ENCODE peak calls at places on chromosome 22, in four cellular contexts. A is spleen, U is mucosa of descending colon, D is left ventricle myocardium inferior. I is an unnamed sample. For H3K9me3, the result is how much of the 10 kb centered on the place peaks cover.

GRCh38 chr22:35971418-35972119 is 57.1 kb downstream of the RBFOX2 start:
- DNase-seq in A (no peak), U (no peak), D (no peak), I (no peak)

GRCh38 chr22:44538071-44538470 is 40.0 kb upstream of the RTL6 start:
- DNase-seq in U (no peak), D (no peak), A (no peak), I (no peak)

GRCh38 chr22:41998361-41999261 is at the start of gene WBP2NL:
- DNase-seq in D (peak), U (peak), A (peak), I (peak)

GRCh38 chr22:40128989-40129388 is 48.7 kb upstream of the TNRC6B start:
- DNase-seq in U (no peak), D (no peak), A (no peak), I (no peak)

GRCh38 chr22:42365337-42365865 is 66.8 kb downstream of the NFAM1 start:
- DNase-seq in U (no peak), A (no peak), D (no peak), I (no peak)

GRCh38 chr22:28034145-28034759 is 115.2 kb upstream of the PITPNB start:
- DNase-seq in D (no peak), U (no peak), A (peak), I (no peak)

GRCh38 chr22:19705181-19705934 is 8.9 kb upstream of the SEPTIN5 start:
- DNase-seq in D (no peak), U (no peak), A (peak), I (no peak)

GRCh38 chr22:18078329-18079041 is 695 bp downstream of the PEX26 start:
- DNase-seq in A (peak), U (peak), D (no peak), I (peak)

GRCh38 chr22:40218723-40219294 is 41.1 kb downstream of the TNRC6B start:
- DNase-seq in U (no peak), A (no peak), D (no peak), I (no peak)

GRCh38 chr22:23365961-23366360 is 185.7 kb downstream of the BCR start:
- DNase-seq in D (no peak), A (no peak), U (no peak), I (no peak)

GRCh38 chr22:38706101-38706884 is 549 bp downstream of the GTPBP1 start:
- DNase-seq in A (no peak), D (peak), U (peak), I (peak)

GRCh38 chr22:34858026-34858425 is 207.9 kb upstream of the ISX start:
- DNase-seq in A (no peak), U (no peak), D (no peak), I (no peak)

GRCh38 chr22:19062909-19063308 is 59.3 kb downstream of the DGCR2 start:
- DNase-seq in U (no peak), A (peak), D (no peak), I (no peak)

GRCh38 chr22:19755145-19755710 is 5.3 kb upstream of the TBX1 start:
- DNase-seq in D (no peak), A (no peak), U (no peak), I (no peak)

GRCh38 chr22:40889116-40889515 is 27.2 kb upstream of the DNAJB7 start:
- DNase-seq in D (no peak), U (no peak), A (no peak), I (no peak)

GRCh38 chr22:46589871-46590271 is 30.3 kb upstream of the GRAMD4 start:
- DNase-seq in U (peak), A (no peak), D (no peak), I (no peak)

DNA sequence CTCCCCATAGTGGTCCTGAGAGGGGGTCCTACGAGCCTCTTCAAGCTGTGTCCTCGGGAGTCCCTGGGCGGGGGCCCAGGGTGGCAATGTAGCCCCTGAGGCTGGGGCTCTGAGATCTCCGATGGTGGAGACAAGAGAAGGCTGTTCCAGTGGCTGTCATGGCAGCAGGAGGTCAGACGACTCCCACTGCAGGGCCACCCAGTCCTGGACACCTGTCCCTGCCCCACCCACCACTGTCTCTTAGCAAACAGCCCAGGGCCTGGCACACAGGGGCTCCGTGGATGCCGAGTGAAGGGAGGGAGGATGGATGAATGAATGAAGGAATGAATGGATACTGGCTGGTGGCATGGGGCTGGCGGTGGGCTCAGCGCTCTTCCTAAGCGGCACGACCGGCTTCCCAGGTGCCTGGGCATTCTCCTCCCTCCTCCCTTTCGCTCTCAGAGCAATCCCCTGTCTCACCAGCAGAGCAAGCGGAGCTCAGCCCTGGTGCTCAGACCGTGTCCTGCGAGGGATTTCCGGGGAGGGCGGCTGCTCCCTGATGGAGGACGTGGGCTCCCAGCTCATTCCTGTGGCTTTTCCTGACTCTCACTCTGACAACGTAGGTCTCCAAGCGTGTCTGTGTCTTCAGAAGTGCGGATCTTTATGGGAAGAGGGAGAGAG is 1272.7 kb downstream of the BRD1 start:
- DNase-seq in A (no peak), U (no peak), D (no peak), I (no peak)
- H3K9me3 ChIP-seq in A (under half), U (under half), D (under half), I (under half)

GRCh38 chr22:37486224-37486845 is at the start of gene MFNG:
- DNase-seq in A (peak), D (peak), U (peak), I (peak)
- TF ChIP-seq CTCF in A (no peak), D (no peak), U (no peak), I (no peak)

GRCh38 chr22:48635825-48636224 is 1191.8 kb downstream of the BRD1 start:
- DNase-seq in A (no peak), U (no peak), D (no peak), I (peak)

GRCh38 chr22:48633996-48634836 is 1193.5 kb downstream of the BRD1 start:
- DNase-seq in A (no peak), D (no peak), U (no peak), I (no peak)

GRCh38 chr22:48636746-48637145 is 1190.9 kb downstream of the BRD1 start:
- DNase-seq in D (no peak), A (no peak), U (no peak), I (no peak)

GRCh38 chr22:48637231-48637630 is 1190.4 kb downstream of the BRD1 start:
- DNase-seq in A (no peak), D (no peak), U (no peak), I (no peak)

DNA sequence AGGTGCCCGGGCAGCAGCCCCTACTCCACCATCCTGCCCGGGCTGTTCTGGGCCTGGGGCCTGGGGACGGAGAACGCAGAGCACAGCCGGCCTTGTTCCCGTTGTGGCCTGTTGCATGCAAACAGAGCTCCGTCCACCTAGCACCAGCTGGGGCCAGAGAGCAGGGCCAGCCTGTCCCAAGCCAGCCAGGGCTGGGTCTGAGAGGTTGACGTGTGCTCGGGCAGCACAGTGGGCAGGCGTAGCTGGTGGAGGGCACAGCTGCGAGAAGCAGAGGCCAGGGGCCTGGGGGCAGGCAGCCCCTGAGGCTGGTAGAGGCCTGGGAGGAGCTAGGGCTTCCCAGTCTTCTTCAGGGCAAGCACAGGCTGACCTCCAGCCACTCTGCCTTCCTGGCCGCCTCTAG is 1192.6 kb downstream of the BRD1 start:
- DNase-seq in U (no peak), D (no peak), A (no peak), I (no peak)
- H3K9me3 ChIP-seq in U (under half), D (under half), A (under half), I (under half)

DNA sequence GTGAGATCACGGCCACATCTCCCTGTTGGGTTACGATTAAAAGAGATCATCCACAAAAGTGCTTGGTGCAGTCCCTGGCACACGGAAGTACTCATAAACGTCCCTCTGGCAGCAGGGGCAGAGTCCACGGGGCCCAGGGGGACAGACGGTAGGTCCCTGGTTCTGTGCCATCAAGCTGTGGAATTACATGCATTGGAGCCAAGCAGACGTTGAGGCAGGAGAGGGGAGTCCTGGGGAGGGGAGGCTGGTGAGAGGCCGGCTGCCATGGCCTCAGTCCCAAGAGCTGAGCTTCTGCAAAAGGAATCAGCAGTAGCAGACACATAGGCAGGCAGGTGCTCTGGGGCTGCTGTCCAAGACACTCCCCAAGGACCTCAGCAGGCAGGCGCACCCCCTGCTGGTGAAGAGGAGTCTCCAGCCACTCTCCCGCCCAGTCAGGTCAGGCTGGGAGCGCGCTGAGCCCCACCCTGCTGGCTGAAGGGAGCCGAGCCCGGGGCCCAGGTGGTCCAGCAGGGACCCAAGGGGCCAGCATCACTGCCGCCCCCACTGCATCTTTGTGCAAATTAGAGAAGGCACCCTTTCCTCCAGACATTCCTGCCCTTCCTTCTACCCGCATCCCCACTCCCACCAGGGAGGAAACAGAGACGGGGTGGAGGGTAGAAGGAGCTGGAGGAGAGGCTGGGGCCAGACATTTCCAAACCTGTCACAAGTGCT is 7.6 kb upstream of the KCTD17 start:
- DNase-seq in U (peak), A (peak), D (peak), I (peak)
- TF ChIP-seq CTCF in U (peak), A (peak), D (peak), I (peak)

GRCh38 chr22:49284389-49284788 is 543.3 kb downstream of the BRD1 start:
- DNase-seq in A (peak), U (no peak), D (no peak), I (no peak)
- H3K9me3 ChIP-seq in A (under half), U (under half), D (under half), I (under half)

GRCh38 chr22:26671317-26672059 is 14.1 kb downstream of the MIAT start:
- DNase-seq in A (peak), U (peak), D (no peak), I (peak)

GRCh38 chr22:26670459-26670858 is 13.1 kb downstream of the MIAT start:
- DNase-seq in D (no peak), A (peak), U (no peak), I (no peak)

GRCh38 chr22:26667140-26667539 is 9.8 kb downstream of the MIAT start:
- DNase-seq in U (no peak), D (no peak), A (no peak), I (no peak)

GRCh38 chr22:26672060-26672471 is 14.7 kb downstream of the MIAT start:
- DNase-seq in A (peak), D (no peak), U (peak), I (no peak)

DNA sequence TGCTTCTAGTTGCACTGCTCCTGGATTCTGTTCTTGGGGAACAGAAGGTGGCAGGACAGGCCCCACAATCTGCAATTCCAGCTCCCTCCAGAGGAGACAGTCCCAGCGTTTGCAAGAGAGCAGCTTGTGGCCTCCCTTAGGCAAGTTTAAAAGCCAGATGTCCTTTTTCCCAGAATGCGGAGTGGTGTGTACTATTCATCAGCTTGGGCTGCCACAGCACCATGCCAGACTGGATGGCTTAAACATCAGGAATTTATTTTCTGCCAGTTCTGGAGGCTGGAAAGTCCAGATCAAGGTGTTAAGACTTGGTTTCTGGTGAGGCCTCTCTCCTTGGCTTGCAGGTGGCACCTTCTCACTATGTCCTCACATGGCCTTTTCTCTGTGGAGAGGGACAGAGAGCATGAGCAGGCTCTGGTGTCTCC is 11.7 kb downstream of the MIAT start:
- DNase-seq in D (no peak), U (no peak), A (peak), I (no peak)
- TF ChIP-seq CTCF in D (peak), U (no peak), A (peak), I (peak)

GRCh38 chr22:47943729-47944700 is 1181.6 kb downstream of the TBC1D22A start:
- DNase-seq in U (no peak), A (no peak), D (no peak), I (no peak)

GRCh38 chr22:47944941-47945340 is 1182.5 kb downstream of the TBC1D22A start:
- DNase-seq in A (no peak), U (no peak), D (no peak), I (no peak)

DNA sequence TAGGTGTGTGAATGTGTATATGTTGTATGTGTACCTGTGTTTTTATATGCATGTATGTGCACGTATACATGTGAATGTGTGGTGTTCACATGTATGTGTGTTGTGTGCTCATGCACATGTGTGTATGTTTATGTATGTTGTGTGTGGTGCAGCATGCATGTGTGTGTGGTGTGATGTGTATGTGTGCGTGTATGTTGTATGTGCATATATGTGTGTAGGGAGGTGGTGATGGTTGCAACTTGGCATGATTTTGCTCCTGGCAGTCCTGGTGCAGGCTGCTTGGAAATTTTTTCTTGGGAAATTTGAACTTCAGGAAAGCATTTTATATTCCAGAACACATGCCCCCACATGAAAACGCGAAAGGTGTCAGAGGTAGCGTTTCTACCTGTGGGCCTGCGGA is 1177.8 kb downstream of the TBC1D22A start:
- DNase-seq in A (no peak), D (no peak), U (no peak), I (no peak)
- H3K9me3 ChIP-seq in A (under half), D (under half), U (under half), I (under half)

GRCh38 chr22:37681556-37682049 is 4.5 kb upstream of the NOL12 start:
- DNase-seq in A (peak), D (peak), U (peak), I (peak)

GRCh38 chr22:37690407-37690806 is 4.3 kb downstream of the NOL12 start:
- DNase-seq in U (no peak), D (no peak), A (no peak), I (no peak)

GRCh38 chr22:37690901-37691504 is 4.9 kb downstream of the NOL12 start:
- DNase-seq in U (no peak), D (no peak), A (no peak), I (no peak)

GRCh38 chr22:37684803-37685615 is 1.1 kb upstream of the NOL12 start:
- DNase-seq in U (peak), A (no peak), D (no peak), I (peak)

DNA sequence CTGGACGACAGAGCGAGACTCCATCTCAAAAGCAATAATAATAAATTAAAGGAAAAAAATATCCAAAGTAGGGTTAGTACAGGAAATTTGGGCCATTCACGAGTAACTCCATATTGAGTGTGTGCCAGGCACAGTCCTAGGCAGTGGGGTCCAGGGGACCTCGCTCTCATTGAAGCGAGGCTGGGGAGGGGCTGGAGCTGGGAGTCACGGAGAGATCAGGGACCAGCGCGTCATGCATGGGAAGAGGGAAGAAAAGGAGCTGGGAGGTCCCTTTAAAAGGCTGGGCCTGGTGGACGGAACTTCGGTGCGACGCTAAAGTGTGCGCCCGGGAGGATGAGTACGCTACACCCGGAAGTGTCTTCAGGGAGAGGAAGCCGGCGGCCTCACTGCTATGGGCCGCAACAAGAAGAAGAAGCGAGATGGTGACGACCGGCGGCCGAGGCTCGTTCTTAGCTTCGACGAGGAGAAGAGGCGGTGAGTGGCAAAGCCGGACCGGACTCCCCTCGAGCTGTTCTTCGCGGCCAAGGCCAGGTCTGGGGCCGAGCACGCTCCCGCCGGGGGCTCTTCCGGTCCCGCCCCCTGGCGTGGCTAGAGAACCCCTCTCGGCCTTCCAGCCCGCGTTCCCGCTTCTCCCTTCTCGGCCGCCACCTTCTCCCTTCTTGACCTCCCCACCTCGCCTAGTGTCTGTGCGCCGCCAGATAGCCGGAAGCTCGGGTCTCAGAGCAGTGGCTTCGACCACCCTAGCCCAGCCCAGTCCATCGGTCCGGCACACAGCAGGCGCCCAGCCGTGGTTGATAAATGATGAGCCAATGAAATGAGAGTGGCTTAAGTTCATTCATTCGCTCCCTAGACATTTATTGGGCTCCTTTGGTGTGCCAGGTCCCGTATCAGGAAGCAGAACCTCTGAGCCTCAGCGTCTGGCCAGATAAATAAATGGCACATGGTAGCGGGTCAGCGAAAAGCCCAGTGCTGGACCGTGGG is at the start of gene NOL12:
- DNase-seq in U (peak), D (peak), A (peak), I (peak)
- TF ChIP-seq CTCF in U (no peak), D (no peak), A (no peak), I (peak)

DNA sequence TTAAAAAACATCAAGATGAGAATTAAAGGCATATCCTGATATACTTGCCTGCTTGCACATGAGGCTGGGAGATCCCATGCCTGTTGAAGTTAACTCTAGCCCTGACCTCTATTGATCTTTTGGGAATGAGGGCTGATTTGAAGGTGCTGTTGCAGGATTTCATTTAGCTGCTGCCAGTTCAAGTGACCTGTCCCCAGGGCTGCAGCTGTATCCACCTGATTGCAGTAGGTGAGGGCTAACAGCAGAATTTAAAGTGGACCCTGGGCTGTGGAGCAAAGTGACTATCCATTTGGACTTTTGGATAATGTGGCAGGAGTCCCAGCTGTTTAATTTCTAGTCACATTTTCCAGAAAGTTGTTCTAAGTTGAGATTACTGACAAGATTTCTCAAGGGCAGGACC is 50.8 kb upstream of the HORMAD2 start:
- DNase-seq in U (no peak), D (no peak), A (no peak), I (peak)
- H3K9me3 ChIP-seq in U (under half), D (under half), A (under half), I (under half)